ENCODE peak calls at places on chromosome 9, in four cellular contexts. One of them, this sample, is unnamed.

GRCh38 chr9:74220327-74220726 is 276.8 kb upstream of the RORB start:
- DNase-seq in prostate gland: no peak
- DNase-seq in germinal center: no peak
- DNase-seq in dermis blood vessel endothelial cell: no peak
- DNase-seq in this sample: no peak

GRCh38 chr9:127983847-127984289 is 3.1 kb upstream of the EEIG1 start:
- DNase-seq in prostate gland: no peak
- DNase-seq in germinal center: peak
- DNase-seq in dermis blood vessel endothelial cell: no peak
- DNase-seq in this sample: no peak

GRCh38 chr9:110650261-110650660 is 18.3 kb upstream of the MUSK start:
- DNase-seq in prostate gland: no peak
- DNase-seq in germinal center: no peak
- DNase-seq in dermis blood vessel endothelial cell: no peak
- DNase-seq in this sample: peak

GRCh38 chr9:121992571-121993212 is 100.4 kb downstream of the TTLL11 start:
- DNase-seq in prostate gland: peak
- DNase-seq in germinal center: peak
- DNase-seq in dermis blood vessel endothelial cell: peak
- DNase-seq in this sample: peak

GRCh38 chr9:87193925-87194380 is 246.6 kb upstream of the GAS1 start:
- DNase-seq in prostate gland: no peak
- DNase-seq in germinal center: no peak
- DNase-seq in dermis blood vessel endothelial cell: no peak
- DNase-seq in this sample: peak

GRCh38 chr9:69801994-69802393 is 18.6 kb upstream of the CFAP95 start:
- DNase-seq in prostate gland: no peak
- DNase-seq in germinal center: no peak
- DNase-seq in dermis blood vessel endothelial cell: peak
- DNase-seq in this sample: no peak

GRCh38 chr9:79969383-79969782 is 397.6 kb downstream of the TLE4 start:
- DNase-seq in prostate gland: no peak
- DNase-seq in germinal center: no peak
- DNase-seq in dermis blood vessel endothelial cell: no peak
- DNase-seq in this sample: no peak

GRCh38 chr9:99867536-99867935 is 38.9 kb upstream of the STX17 start:
- DNase-seq in prostate gland: no peak
- DNase-seq in germinal center: no peak
- DNase-seq in dermis blood vessel endothelial cell: no peak
- DNase-seq in this sample: no peak

GRCh38 chr9:75027187-75028107 is 646 bp downstream of the CARNMT1 start:
- DNase-seq in prostate gland: peak
- DNase-seq in germinal center: peak
- DNase-seq in dermis blood vessel endothelial cell: peak
- DNase-seq in this sample: peak

GRCh38 chr9:131410051-131410491 is 16.2 kb downstream of the PRRC2B start:
- DNase-seq in prostate gland: no peak
- DNase-seq in germinal center: no peak
- DNase-seq in dermis blood vessel endothelial cell: no peak
- DNase-seq in this sample: no peak

GRCh38 chr9:112334319-112334828 is 955 bp upstream of the PTBP3 start:
- DNase-seq in prostate gland: peak
- DNase-seq in germinal center: no peak
- DNase-seq in dermis blood vessel endothelial cell: peak
- DNase-seq in this sample: no peak